ENCODE peak calls at places on chromosome 1, in five cellular contexts. A is H9, D is suprapubic skin, R is heart right ventricle, F is tibial nerve. Q is an unnamed sample.

GRCh38 chr1:181064030-181064594 is 24.4 kb upstream of the IER5 start:
- DNase-seq in A (no peak), D (no peak), R (no peak), F (no peak), Q (no peak)

GRCh38 chr1:161073474-161074121 is 3.9 kb upstream of the ARHGAP30 start:
- DNase-seq in A (no peak), D (peak; percentile 85), R (no peak), F (no peak), Q (no peak)

GRCh38 chr1:194570449-194570848 is 1384.0 kb upstream of the B3GALT2 start:
- DNase-seq in A (no peak), D (no peak), R (no peak), F (no peak), Q (no peak)

GRCh38 chr1:184118051-184118450 is 66.5 kb downstream of the TSEN15 start:
- DNase-seq in A (no peak), D (no peak), R (no peak), F (no peak), Q (no peak)

GRCh38 chr1:51541313-51542050 is 22.4 kb upstream of the EPS15 start:
- DNase-seq in A (no peak), D (no peak), R (no peak), F (no peak), Q (no peak)

GRCh38 chr1:113275083-113275482 is 115.2 kb upstream of the MAGI3 start:
- DNase-seq in A (no peak), D (no peak), R (no peak), F (no peak), Q (no peak)

GRCh38 chr1:240242601-240243144 is 151.0 kb downstream of the FMN2 start:
- DNase-seq in A (no peak), D (no peak), R (no peak), F (no peak), Q (no peak)

GRCh38 chr1:236103646-236104218 is 38.6 kb upstream of the GPR137B start:
- DNase-seq in A (peak; percentile 53), D (no peak), R (no peak), F (peak; percentile 78), Q (peak; percentile 48)

GRCh38 chr1:183590225-183591191 is at the start of gene NCF2:
- DNase-seq in A (no peak), D (no peak), R (no peak), F (peak; percentile 36), Q (no peak)

GRCh38 chr1:181151378-181152326 is 63.2 kb downstream of the IER5 start:
- DNase-seq in A (no peak), D (peak; percentile 16), R (no peak), F (no peak), Q (no peak)

DNA sequence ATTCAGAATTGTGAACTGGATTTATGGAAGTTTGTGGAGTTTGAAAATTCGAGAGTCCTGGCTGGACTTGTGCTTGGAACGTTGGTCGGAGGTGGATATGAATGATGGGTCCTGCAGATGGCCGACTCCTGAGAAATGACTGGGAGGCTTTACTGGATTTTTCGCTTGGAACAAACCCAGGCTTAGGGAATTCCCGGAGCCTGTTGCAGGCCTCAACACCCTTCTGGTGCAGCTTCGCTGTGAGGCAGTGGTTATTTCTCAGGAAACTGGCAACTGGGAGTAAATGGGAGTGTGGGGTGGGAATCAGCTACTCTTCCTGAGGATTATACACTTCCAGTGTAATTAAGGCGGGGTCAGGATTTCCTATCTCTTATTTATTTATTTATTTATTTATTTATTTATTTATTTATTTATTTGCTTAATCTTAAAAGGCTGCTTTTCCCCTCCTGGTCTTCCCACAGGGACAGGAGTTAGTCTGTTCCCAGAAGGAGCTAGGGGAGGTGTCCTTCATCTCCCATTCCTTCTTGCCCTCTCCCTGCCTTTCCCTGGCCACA is 21.1 kb downstream of the MAPKAPK2 start:
- DNase-seq in A (no peak), D (no peak), R (no peak), F (no peak), Q (no peak)
- H3K27ac ChIP-seq in A (no peak overlapping the region), D (peak overlapping the region; percentile 57), R (peak overlapping the region; percentile 81), F (no peak overlapping the region), Q (peak overlapping the region; percentile 31)

GRCh38 chr1:46690931-46691411 is 19.3 kb downstream of the TEX38 start:
- DNase-seq in A (no peak), D (no peak), R (no peak), F (no peak), Q (no peak)

GRCh38 chr1:46691997-46692790 is 20.5 kb downstream of the TEX38 start:
- DNase-seq in A (no peak), D (no peak), R (peak; percentile 33), F (no peak), Q (peak; percentile 45)

GRCh38 chr1:46689326-46689725 is 17.7 kb downstream of the TEX38 start:
- DNase-seq in A (no peak), D (no peak), R (no peak), F (no peak), Q (no peak)

GRCh38 chr1:46689897-46690296 is 18.2 kb downstream of the TEX38 start:
- DNase-seq in A (no peak), D (no peak), R (no peak), F (no peak), Q (no peak)

GRCh38 chr1:46692806-46693770 is 21.4 kb downstream of the TEX38 start:
- DNase-seq in A (no peak), D (no peak), R (no peak), F (no peak), Q (no peak)
- TF ChIP-seq CTCF in A (no peak), D (no peak), R (no peak), F (no peak), Q (no peak)

GRCh38 chr1:203672354-203672753 is 45.7 kb downstream of the ATP2B4 start:
- DNase-seq in A (no peak), D (no peak), R (peak; percentile 73), F (no peak), Q (peak; percentile 50)
- H3K27ac ChIP-seq in A (no peak overlapping the region), D (peak overlapping the region; percentile 71), R (peak overlapping the region; percentile 85), F (peak overlapping the region; percentile 76), Q (peak overlapping the region; percentile 26)

GRCh38 chr1:203039609-203040517 is 13.6 kb downstream of the PPFIA4 start:
- DNase-seq in A (peak; percentile 81), D (no peak), R (no peak), F (no peak), Q (no peak)
- TF ChIP-seq CTCF in A (peak; percentile 79), D (no peak), R (peak; percentile 51), F (peak; percentile 8), Q (no peak)

GRCh38 chr1:115672224-115673009 is 30.6 kb downstream of the VANGL1 start:
- DNase-seq in A (no peak), D (no peak), R (no peak), F (no peak), Q (no peak)
- H3K27ac ChIP-seq in A (no peak overlapping the region), D (no peak overlapping the region), R (peak overlapping the region; percentile 73), F (no peak overlapping the region), Q (no peak overlapping the region)

GRCh38 chr1:54239041-54239410 is 39.1 kb downstream of the MRPL37 start:
- DNase-seq in A (no peak), D (no peak), R (no peak), F (no peak), Q (no peak)

GRCh38 chr1:54237656-54238055 is 37.7 kb downstream of the MRPL37 start:
- DNase-seq in A (no peak), D (no peak), R (no peak), F (no peak), Q (no peak)

GRCh38 chr1:54238353-54239040 is 38.5 kb downstream of the MRPL37 start:
- DNase-seq in A (no peak), D (no peak), R (no peak), F (no peak), Q (no peak)

GRCh38 chr1:54230507-54231339 is 30.8 kb downstream of the MRPL37 start:
- DNase-seq in A (no peak), D (no peak), R (no peak), F (no peak), Q (no peak)

DNA sequence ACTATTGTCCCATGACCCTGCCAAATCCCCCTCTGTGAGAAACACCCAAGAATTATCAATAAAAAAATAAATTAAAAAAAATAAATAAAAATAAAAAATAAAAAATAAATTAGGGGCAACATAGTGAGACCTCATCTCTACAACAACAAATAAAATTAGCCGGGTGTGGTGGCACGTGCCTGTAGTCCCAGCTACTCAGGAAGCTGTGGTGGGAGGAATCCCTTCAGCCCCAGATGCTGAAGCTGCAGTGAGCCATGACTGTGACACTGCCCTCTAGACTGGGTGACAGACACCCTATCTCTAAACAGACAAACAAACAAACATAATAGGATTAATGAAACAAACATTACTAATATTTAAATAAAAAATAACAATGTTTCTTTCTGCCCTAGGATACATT is 34.3 kb downstream of the MRPL37 start:
- DNase-seq in A (no peak), D (no peak), R (no peak), F (no peak), Q (no peak)
- TF ChIP-seq CTCF in A (no peak), D (no peak), R (no peak), F (no peak), Q (no peak)